ENCODE peak calls at places on chromosomes 6 and 20, in six cellular contexts. One of them, this sample, is unnamed.
A peak's percentile ranks its signal among the peaks of the same experiment; 100 is the strongest.

GRCh38 chr6:166466178-166467122 is 83.7 kb upstream of the MPC1 start:
- DNase-seq in G401: no peak
- DNase-seq in cardiac fibroblast: peak; percentile 89
- DNase-seq in NCI-H1694 treated with DMSO at 0.1 percent for 48 hours: no peak
- DNase-seq in germinal center: no peak
- DNase-seq in fibroblast of lung: peak; percentile 71
- DNase-seq in this sample: peak; percentile 14

GRCh38 chr6:82995066-82995465 is 70.6 kb downstream of the UBE3D start:
- DNase-seq in G401: no peak
- DNase-seq in cardiac fibroblast: no peak
- DNase-seq in NCI-H1694 treated with DMSO at 0.1 percent for 48 hours: no peak
- DNase-seq in germinal center: no peak
- DNase-seq in fibroblast of lung: no peak
- DNase-seq in this sample: no peak

GRCh38 chr6:156416392-156416791 is 360.8 kb upstream of the ARID1B start:
- DNase-seq in G401: no peak
- DNase-seq in cardiac fibroblast: no peak
- DNase-seq in NCI-H1694 treated with DMSO at 0.1 percent for 48 hours: no peak
- DNase-seq in germinal center: no peak
- DNase-seq in fibroblast of lung: peak; percentile 12
- DNase-seq in this sample: no peak

GRCh38 chr6:10404799-10405524 is 9.9 kb downstream of the TFAP2A start:
- DNase-seq in G401: no peak
- DNase-seq in cardiac fibroblast: no peak
- DNase-seq in NCI-H1694 treated with DMSO at 0.1 percent for 48 hours: no peak
- DNase-seq in germinal center: no peak
- DNase-seq in fibroblast of lung: no peak
- DNase-seq in this sample: no peak

GRCh38 chr6:32982702-32983492 is 14.5 kb downstream of the BRD2 start:
- DNase-seq in G401: peak; percentile 57
- DNase-seq in cardiac fibroblast: no peak
- DNase-seq in NCI-H1694 treated with DMSO at 0.1 percent for 48 hours: no peak
- DNase-seq in germinal center: no peak
- DNase-seq in fibroblast of lung: no peak
- DNase-seq in this sample: no peak

GRCh38 chr20:45913105-45913504 is 1.1 kb upstream of the PLTP start:
- DNase-seq in G401: no peak
- DNase-seq in cardiac fibroblast: no peak
- DNase-seq in NCI-H1694 treated with DMSO at 0.1 percent for 48 hours: no peak
- DNase-seq in germinal center: no peak
- DNase-seq in fibroblast of lung: no peak
- DNase-seq in this sample: no peak

GRCh38 chr6:128696651-128697391 is 176.4 kb upstream of the PTPRK start:
- DNase-seq in G401: no peak
- DNase-seq in cardiac fibroblast: peak; percentile 6
- DNase-seq in NCI-H1694 treated with DMSO at 0.1 percent for 48 hours: no peak
- DNase-seq in germinal center: no peak
- DNase-seq in fibroblast of lung: peak; percentile 63
- DNase-seq in this sample: peak; percentile 42

GRCh38 chr20:62405108-62405980 is 1.7 kb downstream of the CABLES2 start:
- DNase-seq in G401: peak; percentile 85
- DNase-seq in cardiac fibroblast: peak; percentile 71
- DNase-seq in NCI-H1694 treated with DMSO at 0.1 percent for 48 hours: no peak
- DNase-seq in germinal center: no peak
- DNase-seq in fibroblast of lung: peak; percentile 73
- DNase-seq in this sample: peak; percentile 35

GRCh38 chr6:37525460-37526357 is 26.0 kb upstream of the CCDC167 start:
- DNase-seq in G401: no peak
- DNase-seq in cardiac fibroblast: no peak
- DNase-seq in NCI-H1694 treated with DMSO at 0.1 percent for 48 hours: peak; percentile 73
- DNase-seq in germinal center: peak; percentile 41
- DNase-seq in fibroblast of lung: peak; percentile 30
- DNase-seq in this sample: peak; percentile 71

GRCh38 chr6:21740719-21741118 is 147.2 kb downstream of the SOX4 start:
- DNase-seq in G401: no peak
- DNase-seq in cardiac fibroblast: peak; percentile 37
- DNase-seq in NCI-H1694 treated with DMSO at 0.1 percent for 48 hours: no peak
- DNase-seq in germinal center: no peak
- DNase-seq in fibroblast of lung: peak; percentile 39
- DNase-seq in this sample: peak; percentile 37

GRCh38 chr20:5766085-5766764 is 16.0 kb downstream of the SHLD1 start:
- DNase-seq in G401: no peak
- DNase-seq in cardiac fibroblast: no peak
- DNase-seq in NCI-H1694 treated with DMSO at 0.1 percent for 48 hours: no peak
- DNase-seq in germinal center: no peak
- DNase-seq in fibroblast of lung: no peak
- DNase-seq in this sample: no peak

GRCh38 chr6:123564363-123564762 is 72.4 kb downstream of the TRDN start:
- DNase-seq in G401: no peak
- DNase-seq in cardiac fibroblast: no peak
- DNase-seq in NCI-H1694 treated with DMSO at 0.1 percent for 48 hours: peak; percentile 67
- DNase-seq in germinal center: no peak
- DNase-seq in fibroblast of lung: no peak
- DNase-seq in this sample: no peak

GRCh38 chr6:116459927-116460326 is 1.2 kb upstream of the CALHM6 start:
- DNase-seq in G401: no peak
- DNase-seq in cardiac fibroblast: no peak
- DNase-seq in NCI-H1694 treated with DMSO at 0.1 percent for 48 hours: no peak
- DNase-seq in germinal center: no peak
- DNase-seq in fibroblast of lung: no peak
- DNase-seq in this sample: no peak

GRCh38 chr6:135144678-135145508 is 36.2 kb upstream of the MYB start:
- DNase-seq in G401: no peak
- DNase-seq in cardiac fibroblast: peak; percentile 55
- DNase-seq in NCI-H1694 treated with DMSO at 0.1 percent for 48 hours: peak; percentile 19
- DNase-seq in germinal center: no peak
- DNase-seq in fibroblast of lung: peak; percentile 37
- DNase-seq in this sample: peak; percentile 19

GRCh38 chr20:46348972-46349741 is 40.9 kb upstream of the CDH22 start:
- DNase-seq in G401: peak; percentile 85
- DNase-seq in cardiac fibroblast: peak; percentile 55
- DNase-seq in NCI-H1694 treated with DMSO at 0.1 percent for 48 hours: peak; percentile 67
- DNase-seq in germinal center: peak; percentile 54
- DNase-seq in fibroblast of lung: peak; percentile 34
- DNase-seq in this sample: peak; percentile 57

GRCh38 chr20:22099348-22099747 is 393.9 kb downstream of the PAX1 start:
- DNase-seq in G401: no peak
- DNase-seq in cardiac fibroblast: no peak
- DNase-seq in NCI-H1694 treated with DMSO at 0.1 percent for 48 hours: no peak
- DNase-seq in germinal center: no peak
- DNase-seq in fibroblast of lung: no peak
- DNase-seq in this sample: no peak

GRCh38 chr6:126696921-126697693 is 357.2 kb downstream of the CENPW start:
- DNase-seq in G401: no peak
- DNase-seq in cardiac fibroblast: no peak
- DNase-seq in NCI-H1694 treated with DMSO at 0.1 percent for 48 hours: no peak
- DNase-seq in germinal center: no peak
- DNase-seq in fibroblast of lung: no peak
- DNase-seq in this sample: no peak

GRCh38 chr6:111738156-111738555 is 132.5 kb upstream of the TRAF3IP2 start:
- DNase-seq in G401: no peak
- DNase-seq in cardiac fibroblast: no peak
- DNase-seq in NCI-H1694 treated with DMSO at 0.1 percent for 48 hours: no peak
- DNase-seq in germinal center: no peak
- DNase-seq in fibroblast of lung: no peak
- DNase-seq in this sample: no peak

GRCh38 chr6:2790588-2790987 is 25.4 kb downstream of the WRNIP1 start:
- DNase-seq in G401: peak; percentile 29
- DNase-seq in cardiac fibroblast: peak; percentile 50
- DNase-seq in NCI-H1694 treated with DMSO at 0.1 percent for 48 hours: no peak
- DNase-seq in germinal center: no peak
- DNase-seq in fibroblast of lung: peak; percentile 25
- DNase-seq in this sample: no peak

GRCh38 chr6:149723771-149724417 is 6.0 kb upstream of the LATS1 start:
- DNase-seq in G401: peak; percentile 53
- DNase-seq in cardiac fibroblast: peak; percentile 88
- DNase-seq in NCI-H1694 treated with DMSO at 0.1 percent for 48 hours: peak; percentile 24
- DNase-seq in germinal center: peak; percentile 35
- DNase-seq in fibroblast of lung: peak; percentile 84
- DNase-seq in this sample: peak; percentile 79

GRCh38 chr6:44304282-44305199 is 8.6 kb downstream of the AARS2 start:
- DNase-seq in G401: peak; percentile 71
- DNase-seq in cardiac fibroblast: peak; percentile 51
- DNase-seq in NCI-H1694 treated with DMSO at 0.1 percent for 48 hours: no peak
- DNase-seq in germinal center: peak; percentile 60
- DNase-seq in fibroblast of lung: peak; percentile 33
- DNase-seq in this sample: peak; percentile 63

GRCh38 chr20:32012159-32012682 is 2.0 kb downstream of the CCM2L start:
- DNase-seq in G401: no peak
- DNase-seq in cardiac fibroblast: no peak
- DNase-seq in NCI-H1694 treated with DMSO at 0.1 percent for 48 hours: no peak
- DNase-seq in germinal center: no peak
- DNase-seq in fibroblast of lung: no peak
- DNase-seq in this sample: no peak

GRCh38 chr6:40359808-40360207 is 227.4 kb downstream of the LRFN2 start:
- DNase-seq in G401: peak; percentile 32
- DNase-seq in cardiac fibroblast: no peak
- DNase-seq in NCI-H1694 treated with DMSO at 0.1 percent for 48 hours: no peak
- DNase-seq in germinal center: no peak
- DNase-seq in fibroblast of lung: no peak
- DNase-seq in this sample: no peak

GRCh38 chr6:89434954-89435353 is 2.0 kb downstream of the ANKRD6 start:
- DNase-seq in G401: peak; percentile 85
- DNase-seq in cardiac fibroblast: no peak
- DNase-seq in NCI-H1694 treated with DMSO at 0.1 percent for 48 hours: no peak
- DNase-seq in germinal center: no peak
- DNase-seq in fibroblast of lung: no peak
- DNase-seq in this sample: no peak

GRCh38 chr6:42316390-42316970 is 98.8 kb upstream of the MRPS10 start:
- DNase-seq in G401: no peak
- DNase-seq in cardiac fibroblast: peak; percentile 42
- DNase-seq in NCI-H1694 treated with DMSO at 0.1 percent for 48 hours: no peak
- DNase-seq in germinal center: no peak
- DNase-seq in fibroblast of lung: peak; percentile 73
- DNase-seq in this sample: peak; percentile 89

GRCh38 chr6:63440594-63440993 is 120.8 kb upstream of the LGSN start:
- DNase-seq in G401: no peak
- DNase-seq in cardiac fibroblast: no peak
- DNase-seq in NCI-H1694 treated with DMSO at 0.1 percent for 48 hours: no peak
- DNase-seq in germinal center: no peak
- DNase-seq in fibroblast of lung: no peak
- DNase-seq in this sample: no peak

GRCh38 chr6:84625510-84625909 is 138.9 kb downstream of the TBX18 start:
- DNase-seq in G401: no peak
- DNase-seq in cardiac fibroblast: peak; percentile 38
- DNase-seq in NCI-H1694 treated with DMSO at 0.1 percent for 48 hours: no peak
- DNase-seq in germinal center: no peak
- DNase-seq in fibroblast of lung: no peak
- DNase-seq in this sample: no peak

This sample was measured in Daoy.